ENCODE peak calls at places on chromosomes 11 and 22, in nine cellular contexts. Z, Q, E, O, J, X, A, V and T are unnamed samples.
A peak's percentile ranks its signal among the peaks of the same experiment; 100 is the strongest.

GRCh38 chr11:36240178-36240577 is 49.0 kb downstream of the COMMD9 start:
- DNase-seq in Z (no peak), Q (no peak), E (no peak), O (no peak), J (peak; percentile 15), X (no peak), A (no peak), V (no peak), T (no peak)

GRCh38 chr11:85170184-85170583 is 457.0 kb downstream of the DLG2 start:
- DNase-seq in Z (no peak), Q (no peak), E (peak; percentile 53), O (peak; percentile 10), J (peak; percentile 43), X (no peak), A (no peak), V (no peak), T (no peak)

GRCh38 chr11:88402192-88402715 is 64.7 kb upstream of the CTSC start:
- DNase-seq in Z (no peak), Q (no peak), E (no peak), O (peak; percentile 9), J (peak; percentile 90), X (no peak), A (no peak), V (no peak), T (no peak)

GRCh38 chr11:44860346-44860745 is 90.3 kb downstream of the TP53I11 start:
- DNase-seq in Z (no peak), Q (no peak), E (no peak), O (no peak), J (no peak), X (no peak), A (no peak), V (no peak), T (no peak)

GRCh38 chr11:12840871-12841516 is 166.8 kb downstream of the TEAD1 start:
- DNase-seq in Z (no peak), Q (no peak), E (no peak), O (no peak), J (peak; percentile 52), X (no peak), A (no peak), V (no peak), T (no peak)

GRCh38 chr11:68692881-68693483 is 8.6 kb downstream of the GAL start:
- DNase-seq in Z (no peak), Q (no peak), E (no peak), O (no peak), J (no peak), X (no peak), A (no peak), V (no peak), T (no peak)

GRCh38 chr11:112884012-112884767 is 77.0 kb upstream of the NCAM1 start:
- DNase-seq in Z (no peak), Q (no peak), E (no peak), O (no peak), J (no peak), X (no peak), A (no peak), V (no peak), T (no peak)

GRCh38 chr22:45590262-45590661 is 81.4 kb upstream of the ATXN10 start:
- DNase-seq in Z (no peak), Q (no peak), E (no peak), O (no peak), J (no peak), X (no peak), A (no peak), V (no peak), T (no peak)

GRCh38 chr11:12430912-12431311 is 53.5 kb downstream of the PARVA start:
- DNase-seq in Z (peak; percentile 55), Q (peak; percentile 81), E (no peak), O (peak; percentile 13), J (peak; percentile 91), X (peak; percentile 84), A (peak; percentile 89), V (no peak), T (peak; percentile 70)

DNA sequence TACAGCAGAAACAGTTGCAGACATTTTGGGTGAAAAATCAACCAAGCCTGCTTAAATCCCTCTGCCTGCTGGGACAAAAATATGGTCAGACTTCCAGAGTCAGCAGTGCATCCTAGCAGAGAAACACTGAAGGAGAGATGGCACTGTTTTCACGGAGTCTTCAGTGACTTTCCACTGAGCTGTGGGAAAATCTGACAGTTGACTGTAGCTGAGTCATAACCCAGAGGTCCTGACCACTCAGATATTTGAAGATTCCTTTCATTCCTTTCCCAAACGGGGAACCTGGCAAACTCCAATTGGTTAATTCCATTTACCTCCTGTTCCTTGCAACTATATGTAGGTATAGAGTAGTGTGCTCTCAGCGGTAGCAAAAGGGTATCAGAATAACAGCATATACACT is 20.9 kb upstream of the UPB1 start:
- DNase-seq in Z (peak; percentile 22), Q (no peak), E (peak; percentile 40), O (no peak), J (peak; percentile 92), X (no peak), A (no peak), V (no peak), T (no peak)
- H3K27ac ChIP-seq in Z (no peak overlapping the region), Q (no peak overlapping the region), E (peak overlapping the region; percentile 64), O (peak overlapping the region; percentile 72), J (peak overlapping the region; percentile 61), X (no peak overlapping the region), A (no peak overlapping the region), V (no peak overlapping the region), T (no peak overlapping the region)

GRCh38 chr11:813440-814096 is 3.8 kb downstream of the RPLP2 start:
- DNase-seq in Z (no peak), Q (no peak), E (no peak), O (no peak), J (no peak), X (no peak), A (no peak), V (no peak), T (no peak)
- TF ChIP-seq POLR2A in Z (no peak), Q (no peak), E (no peak), O (no peak), J (peak; percentile 59), X (no peak), A (no peak), V (no peak), T (no peak)

GRCh38 chr11:118633979-118634378 is 26.6 kb downstream of the PHLDB1 start:
- DNase-seq in Z (no peak), Q (no peak), E (no peak), O (no peak), J (peak; percentile 44), X (no peak), A (no peak), V (no peak), T (no peak)

GRCh38 chr11:118635642-118636041 is 28.2 kb downstream of the PHLDB1 start:
- DNase-seq in Z (no peak), Q (no peak), E (no peak), O (no peak), J (no peak), X (no peak), A (no peak), V (no peak), T (no peak)

GRCh38 chr11:118633319-118633690 is 25.9 kb downstream of the PHLDB1 start:
- DNase-seq in Z (no peak), Q (no peak), E (no peak), O (no peak), J (no peak), X (no peak), A (no peak), V (no peak), T (no peak)

GRCh38 chr11:118635237-118635591 is 27.8 kb downstream of the PHLDB1 start:
- DNase-seq in Z (no peak), Q (no peak), E (no peak), O (no peak), J (no peak), X (no peak), A (peak; percentile 49), V (no peak), T (peak; percentile 46)

DNA sequence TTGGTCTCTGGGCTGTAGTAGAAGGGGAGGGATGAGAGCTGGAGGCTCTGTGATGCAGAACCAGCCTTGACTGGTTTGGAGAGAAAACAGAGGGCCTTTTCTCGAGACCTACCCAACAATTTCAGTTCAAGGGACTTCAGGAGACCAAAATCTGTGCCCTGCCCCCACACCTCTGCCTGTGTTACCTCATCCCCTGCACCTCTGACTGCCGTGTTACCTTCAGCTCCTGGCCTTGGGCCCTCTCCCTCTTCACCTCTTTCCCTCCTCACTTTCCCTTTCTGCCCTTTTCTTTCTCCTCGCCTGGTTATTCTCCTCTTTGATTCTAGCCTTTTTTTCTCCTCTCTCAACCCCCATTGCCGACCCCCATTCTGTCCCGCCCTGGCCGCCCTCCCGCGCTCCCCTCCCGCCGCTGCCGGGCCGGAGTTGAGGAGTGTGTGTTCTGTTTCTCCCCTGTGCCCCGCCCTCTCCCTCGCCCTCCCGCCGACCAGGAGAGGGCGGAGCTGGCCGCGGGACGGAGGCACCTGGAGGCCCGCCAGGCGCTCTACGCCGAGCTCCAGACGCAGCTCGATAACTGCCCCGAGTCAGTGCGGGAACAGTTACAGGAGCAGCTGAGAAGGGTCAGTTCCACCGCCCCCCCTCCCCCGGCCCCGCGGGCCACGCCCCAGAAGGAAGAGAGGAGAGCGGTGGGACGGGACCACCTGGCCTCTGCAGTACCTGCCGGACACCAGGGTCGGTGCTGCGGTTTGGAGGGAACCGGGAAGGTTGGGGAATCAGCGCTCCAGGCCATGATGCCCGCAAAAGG is 27.2 kb downstream of the PHLDB1 start:
- DNase-seq in Z (peak; percentile 86), Q (peak; percentile 86), E (no peak), O (no peak), J (peak; percentile 55), X (peak; percentile 60), A (peak; percentile 91), V (peak; percentile 84), T (peak; percentile 87)
- H3K4me3 ChIP-seq in Z (peak overlapping the region; percentile 36), Q (no peak overlapping the region), E (peak overlapping the region; percentile 33), O (no peak overlapping the region), J (no peak overlapping the region), X (peak overlapping the region; percentile 18), A (no peak overlapping the region), V (peak overlapping the region; percentile 65), T (no peak overlapping the region)

DNA sequence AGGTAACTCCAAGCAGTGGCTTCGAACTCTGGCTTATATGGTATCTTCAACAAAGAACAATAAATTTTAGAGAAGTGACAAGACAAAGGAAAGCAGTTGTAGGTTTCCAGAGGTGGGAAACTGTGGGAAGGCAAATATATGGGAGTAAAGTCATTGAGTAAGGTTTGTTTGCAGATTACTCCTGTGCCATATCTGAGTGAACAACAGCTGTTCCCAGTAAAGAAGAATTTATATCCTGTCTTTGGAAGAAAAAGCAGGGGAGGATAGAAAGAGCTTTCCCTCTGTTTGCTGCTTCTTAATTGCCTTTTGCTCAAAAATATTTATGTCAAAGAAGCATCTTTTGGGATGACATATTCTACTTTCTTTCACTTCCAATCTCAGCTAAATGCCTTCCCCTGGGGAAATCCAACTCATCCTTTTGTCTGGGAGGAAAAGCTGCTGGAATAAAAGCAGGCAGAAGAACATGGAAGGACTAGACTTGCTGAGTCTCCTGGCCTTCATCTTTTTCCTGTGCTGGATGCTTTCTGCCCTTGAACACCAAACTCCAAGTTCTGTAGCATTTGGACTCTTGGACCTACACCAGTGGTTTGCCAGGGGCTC is 10.4 kb upstream of the RCN1 start:
- DNase-seq in Z (no peak), Q (no peak), E (no peak), O (no peak), J (no peak), X (no peak), A (no peak), V (no peak), T (no peak)
- H3K27ac ChIP-seq in Z (no peak overlapping the region), Q (peak overlapping the region; percentile 19), E (no peak overlapping the region), O (no peak overlapping the region), J (no peak overlapping the region), X (no peak overlapping the region), A (no peak overlapping the region), V (no peak overlapping the region), T (no peak overlapping the region)